ENCODE peak calls at places on chromosomes 3 and 15, in ten cellular contexts. K is GM12865, H is cardiac muscle cell, V is ovary, L is HFFc6, Y is RWPE2, G is activated B cell treated with CpG ODN at 0.5 μM for 24 hours, C is tibial nerve, A is IMR-90, S is choroid plexus epithelial cell. N is an unnamed sample.

GRCh38 chr15:35980719-35981118 is 434.8 kb upstream of the DPH6 start:
- DNase-seq in V (no peak), K (no peak), Y (no peak), G (no peak), H (no peak), L (peak), C (no peak), A (peak), S (peak), N (no peak)

GRCh38 chr3:58404396-58404795 is 29.2 kb downstream of the PDHB start:
- DNase-seq in V (no peak), L (peak), G (no peak), K (no peak), C (no peak), S (peak), A (peak), H (peak), Y (no peak), N (no peak)

GRCh38 chr15:74406992-74407705 is 26.6 kb downstream of the SEMA7A start:
- DNase-seq in L (peak), S (peak), C (no peak), H (peak), V (peak), K (no peak), A (peak), Y (peak), G (no peak), N (no peak)

GRCh38 chr15:99324082-99324620 is 72.9 kb downstream of the LRRC28 start:
- DNase-seq in L (peak), H (peak), S (peak), Y (no peak), G (no peak), K (peak), C (no peak), A (peak), V (no peak), N (no peak)

GRCh38 chr3:9036327-9037112 is 73.2 kb upstream of the RAD18 start:
- DNase-seq in C (peak), S (peak), A (peak), K (no peak), Y (no peak), G (no peak), V (peak), L (no peak), H (peak), N (no peak)

GRCh38 chr3:129057249-129057648 is 3.3 kb upstream of the GP9 start:
- DNase-seq in Y (no peak), H (no peak), G (no peak), L (no peak), A (no peak), K (no peak), V (no peak), C (no peak), S (no peak), N (no peak)

GRCh38 chr15:72515591-72516389 is 41.7 kb downstream of the ARIH1 start:
- DNase-seq in Y (no peak), C (no peak), L (no peak), H (peak), S (peak), V (no peak), K (no peak), G (no peak), A (peak), N (no peak)

GRCh38 chr3:72299321-72299802 is 514.4 kb upstream of the PROK2 start:
- DNase-seq in K (no peak), L (peak), C (no peak), H (peak), V (no peak), Y (no peak), G (no peak), S (peak), A (peak), N (no peak)

GRCh38 chr3:87997298-87997697 is 61.5 kb downstream of the CGGBP1 start:
- DNase-seq in Y (no peak), G (no peak), L (no peak), K (peak), V (no peak), C (no peak), S (peak), A (no peak), H (no peak), N (no peak)

GRCh38 chr3:152322756-152323155 is 54.0 kb downstream of the MBNL1 start:
- DNase-seq in Y (no peak), S (peak), C (no peak), K (peak), G (no peak), A (no peak), V (no peak), L (no peak), H (peak), N (no peak)

GRCh38 chr15:84903751-84904150 is 19.3 kb downstream of the SLC28A1 start:
- DNase-seq in G (no peak), V (no peak), S (no peak), C (no peak), H (no peak), L (no peak), K (no peak), A (no peak), Y (no peak), N (no peak)

GRCh38 chr15:78236491-78236890 is 2.1 kb upstream of the ACSBG1 start:
- DNase-seq in L (no peak), S (no peak), C (no peak), V (no peak), A (no peak), K (no peak), Y (peak), G (no peak), H (no peak), N (no peak)

GRCh38 chr3:28916713-28917499 is 364.0 kb upstream of the RBMS3 start:
- DNase-seq in Y (no peak), H (peak), L (peak), V (peak), S (peak), K (peak), C (peak), G (no peak), A (peak), N (peak)

GRCh38 chr15:64895285-64896065 is 16.2 kb upstream of the ANKDD1A start:
- DNase-seq in V (no peak), K (peak), C (no peak), H (peak), Y (no peak), L (peak), A (peak), G (peak), S (peak), N (no peak)

GRCh38 chr15:100695048-100695447 is 92.7 kb downstream of the ASB7 start:
- DNase-seq in K (no peak), Y (no peak), H (peak), G (no peak), A (no peak), S (no peak), L (no peak), C (no peak), V (no peak), N (no peak)

GRCh38 chr3:153372326-153372725 is 210.3 kb downstream of the RAP2B start:
- DNase-seq in H (peak), Y (no peak), L (no peak), S (peak), G (no peak), A (peak), C (no peak), K (no peak), V (no peak), N (no peak)

GRCh38 chr3:171101982-171102610 is 75.6 kb upstream of the SLC2A2 start:
- DNase-seq in K (no peak), G (no peak), V (no peak), S (peak), Y (no peak), C (no peak), H (peak), L (peak), A (peak), N (no peak)

GRCh38 chr3:99768808-99769501 is 48.7 kb upstream of the CMSS1 start:
- DNase-seq in S (no peak), A (no peak), C (no peak), Y (no peak), G (no peak), H (no peak), V (no peak), L (no peak), K (no peak), N (no peak)

GRCh38 chr3:63912768-63913588 is 795 bp upstream of the SCAANT1 start:
- DNase-seq in A (peak), H (peak), C (peak), S (peak), V (peak), K (peak), G (peak), Y (peak), L (peak), N (peak)

GRCh38 chr3:177320765-177321247 is 123.5 kb upstream of the TBL1XR1 start:
- DNase-seq in Y (no peak), H (peak), C (no peak), S (peak), K (peak), V (no peak), L (no peak), G (no peak), A (no peak), N (no peak)

GRCh38 chr15:99141943-99142342 is 37.1 kb downstream of the SYNM start:
- DNase-seq in C (no peak), L (no peak), H (no peak), A (no peak), S (no peak), V (no peak), G (no peak), K (no peak), Y (no peak), N (no peak)

GRCh38 chr3:141454906-141455602 is 31.8 kb upstream of the RASA2 start:
- DNase-seq in Y (no peak), G (no peak), S (peak), V (no peak), C (no peak), L (peak), H (peak), K (peak), A (peak), N (peak)

GRCh38 chr3:188338081-188338480 is 184.1 kb downstream of the LPP start:
- DNase-seq in G (no peak), S (no peak), V (no peak), A (peak), H (no peak), K (no peak), Y (no peak), C (no peak), L (peak), N (no peak)

GRCh38 chr3:18812316-18812715 is 336.0 kb upstream of the KCNH8 start:
- DNase-seq in C (no peak), V (no peak), L (no peak), G (no peak), S (peak), H (peak), Y (peak), A (no peak), K (no peak), N (no peak)

GRCh38 chr3:124467980-124468902 is 262.0 kb upstream of the UMPS start:
- DNase-seq in L (peak), S (peak), V (no peak), C (no peak), Y (no peak), K (peak), G (no peak), A (peak), H (peak), N (peak)

GRCh38 chr3:3734881-3735280 is 64.3 kb upstream of the LRRN1 start:
- DNase-seq in S (no peak), H (no peak), A (no peak), K (no peak), V (no peak), G (no peak), C (no peak), Y (no peak), L (no peak), N (no peak)

GRCh38 chr3:9942164-9942563 is 8.5 kb downstream of the CRELD1 start:
- DNase-seq in G (no peak), K (no peak), A (no peak), V (no peak), Y (peak), S (no peak), L (no peak), H (no peak), C (no peak), N (no peak)

GRCh38 chr3:185280572-185281365 is 26.9 kb upstream of the EHHADH start:
- DNase-seq in S (peak), V (no peak), H (peak), Y (no peak), G (no peak), A (peak), L (peak), K (peak), C (no peak), N (no peak)

GRCh38 chr15:83991163-83991562 is 244.4 kb upstream of the GOLGA6L4 start:
- DNase-seq in C (no peak), L (no peak), H (no peak), V (no peak), G (no peak), S (no peak), A (no peak), Y (no peak), K (no peak), N (no peak)

GRCh38 chr3:161350916-161351315 is 20.4 kb downstream of the SPTSSB start:
- DNase-seq in G (no peak), K (no peak), A (no peak), Y (no peak), L (no peak), C (no peak), H (no peak), V (no peak), S (no peak), N (no peak)

GRCh38 chr3:152430223-152431002 is 161.7 kb downstream of the MBNL1 start:
- DNase-seq in Y (no peak), G (no peak), L (no peak), H (no peak), S (no peak), V (no peak), K (no peak), A (no peak), C (no peak), N (no peak)

GRCh38 chr3:16366581-16366980 is 101.6 kb downstream of the OXNAD1 start:
- DNase-seq in A (no peak), C (no peak), K (no peak), Y (no peak), S (no peak), H (no peak), G (no peak), V (no peak), L (no peak), N (no peak)
- TF ChIP-seq CTCF in A (no peak), C (no peak), K (no peak), Y (no peak), S (no peak), H (no peak), G (no peak), V (no peak), L (no peak), N (no peak)

GRCh38 chr3:51099794-51100542 is 285.1 kb upstream of the MANF start:
- DNase-seq in K (peak), L (peak), S (peak), G (no peak), Y (no peak), C (no peak), V (no peak), H (peak), A (peak), N (peak)

GRCh38 chr3:51106242-51106876 is 278.7 kb upstream of the MANF start:
- DNase-seq in V (no peak), C (no peak), S (no peak), A (no peak), K (no peak), G (no peak), Y (no peak), H (no peak), L (no peak), N (no peak)

GRCh38 chr3:51100543-51100851 is 284.6 kb upstream of the MANF start:
- DNase-seq in C (no peak), V (no peak), S (no peak), L (no peak), K (no peak), H (no peak), Y (no peak), A (no peak), G (no peak), N (no peak)
- TF ChIP-seq CTCF in C (no peak), V (no peak), S (no peak), L (no peak), K (no peak), H (no peak), Y (peak), A (no peak), G (no peak), N (no peak)

GRCh38 chr3:148816971-148817519 is 10.6 kb upstream of the CPB1 start:
- DNase-seq in V (no peak), Y (no peak), L (no peak), S (no peak), K (no peak), A (no peak), G (no peak), C (no peak), H (no peak), N (no peak)

GRCh38 chr3:148809835-148810234 is 17.8 kb upstream of the CPB1 start:
- DNase-seq in Y (no peak), C (no peak), K (no peak), L (no peak), V (no peak), H (no peak), S (no peak), G (no peak), A (no peak), N (no peak)

GRCh38 chr3:148815736-148816135 is 11.9 kb upstream of the CPB1 start:
- DNase-seq in V (no peak), G (no peak), L (no peak), C (no peak), Y (no peak), S (no peak), H (no peak), A (no peak), K (no peak), N (no peak)

GRCh38 chr3:148816427-148816826 is 11.2 kb upstream of the CPB1 start:
- DNase-seq in G (no peak), K (no peak), C (no peak), V (no peak), H (no peak), A (no peak), Y (no peak), L (no peak), S (no peak), N (no peak)

GRCh38 chr3:148815316-148815715 is 12.3 kb upstream of the CPB1 start:
- DNase-seq in K (no peak), C (no peak), G (no peak), L (no peak), H (no peak), S (no peak), A (no peak), V (no peak), Y (no peak), N (no peak)
- TF ChIP-seq CTCF in K (no peak), C (no peak), G (no peak), L (no peak), H (no peak), S (no peak), A (no peak), V (no peak), Y (no peak), N (no peak)

GRCh38 chr3:37161351-37161750 is 13.0 kb downstream of the LRRFIP2 start:
- DNase-seq in V (no peak), L (peak), K (no peak), C (no peak), G (no peak), H (no peak), S (no peak), Y (no peak), A (peak), N (no peak)

GRCh38 chr3:37168896-37169295 is 5.5 kb downstream of the LRRFIP2 start:
- DNase-seq in C (no peak), G (no peak), L (no peak), Y (no peak), V (no peak), K (no peak), A (no peak), S (no peak), H (no peak), N (no peak)

GRCh38 chr3:37162501-37163245 is 11.7 kb downstream of the LRRFIP2 start:
- DNase-seq in G (no peak), H (no peak), V (no peak), K (peak), A (no peak), S (no peak), Y (no peak), C (no peak), L (no peak), N (no peak)

DNA sequence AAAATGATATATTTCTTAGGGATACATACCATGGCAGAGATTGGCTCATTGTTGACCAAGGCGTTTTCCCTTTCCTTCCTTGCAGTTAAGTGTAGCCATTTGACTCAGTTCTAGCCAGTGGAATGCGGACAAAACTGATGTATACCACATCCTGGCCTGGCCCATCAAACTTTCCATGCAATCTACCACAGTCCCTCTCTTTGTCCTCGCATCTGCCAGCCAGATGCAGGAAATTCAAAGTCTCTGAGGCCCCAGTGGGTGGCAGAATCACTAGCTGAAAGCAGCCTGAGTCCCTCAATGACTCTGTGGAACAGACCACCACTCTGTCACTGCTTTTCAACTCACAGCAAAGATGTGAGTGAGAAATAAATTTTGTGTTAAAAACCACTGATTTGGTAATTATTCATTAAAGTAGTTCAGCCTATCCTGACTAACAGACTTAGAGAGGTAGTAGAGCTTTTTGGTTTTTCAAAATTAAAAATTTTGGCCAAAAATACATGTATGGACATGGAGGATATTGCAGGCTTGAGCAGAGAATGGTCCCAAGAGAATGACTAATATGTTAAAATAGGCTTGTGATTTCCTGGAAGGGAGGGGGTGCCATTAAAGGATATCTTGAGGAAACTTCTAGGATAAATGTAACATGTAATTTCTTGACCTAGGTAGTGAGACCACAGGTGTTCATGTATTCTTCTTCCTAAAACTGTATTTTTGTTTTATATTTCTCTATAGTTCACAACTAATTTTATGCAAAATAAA is 10.9 kb downstream of the LRRFIP2 start:
- DNase-seq in A (peak), Y (no peak), L (peak), G (no peak), H (peak), K (peak), S (peak), V (no peak), C (no peak), N (peak)
- TF ChIP-seq CTCF in A (no peak), Y (no peak), L (no peak), G (no peak), H (no peak), K (no peak), S (peak), V (no peak), C (no peak), N (no peak)

GRCh38 chr3:96022676-96023075 is 791.7 kb upstream of the EPHA6 start:
- DNase-seq in C (no peak), S (no peak), H (no peak), K (no peak), Y (no peak), G (no peak), V (no peak), L (no peak), A (no peak), N (no peak)
- TF ChIP-seq CTCF in C (no peak), S (no peak), H (no peak), K (no peak), Y (no peak), G (no peak), V (no peak), L (no peak), A (no peak), N (peak)

DNA sequence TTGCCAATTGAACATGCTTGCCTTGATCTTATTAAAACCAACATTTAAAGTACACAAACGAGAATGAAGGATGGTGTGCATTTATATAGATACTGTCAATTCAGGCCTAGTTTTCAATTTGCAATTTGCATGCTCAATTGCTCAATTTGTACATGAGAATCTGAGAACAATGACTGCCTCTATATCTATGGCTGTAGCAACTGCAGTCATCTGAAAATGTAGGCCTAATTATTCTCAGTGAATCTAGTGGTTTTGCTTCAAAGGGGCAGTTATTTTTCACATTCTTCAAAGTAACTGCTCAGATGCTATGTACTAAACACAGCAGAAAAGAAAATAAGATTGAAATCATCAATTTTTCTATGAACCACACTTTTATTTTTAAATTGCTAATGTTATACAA is 18.7 kb downstream of the ZBBX start:
- DNase-seq in Y (no peak), V (no peak), S (no peak), G (no peak), L (no peak), H (no peak), A (no peak), K (no peak), C (no peak), N (no peak)
- TF ChIP-seq CTCF in Y (no peak), V (no peak), S (no peak), G (no peak), L (no peak), H (no peak), A (no peak), K (no peak), C (no peak), N (no peak)